ENCODE peak calls at places on chromosomes 4 and X, in six cellular contexts. M is HepG2, A is WTC11, N is K562, H is endothelial cell of umbilical vein, U is H1. O is an unnamed sample.

GRCh38 chrX:77505227-77505626 is 58.0 kb downstream of the FGF16 start:
- DNase-seq in M (peak), A (no peak), N (no peak), H (peak), U (no peak), O (no peak)

GRCh38 chr4:6561706-6562371 is 13.2 kb upstream of the MAN2B2 start:
- DNase-seq in M (no peak), A (no peak), N (no peak), H (no peak), U (no peak), O (no peak)

GRCh38 chrX:38365939-38366338 is 13.5 kb downstream of the OTC start:
- DNase-seq in M (no peak), A (no peak), N (no peak), H (no peak), U (no peak), O (no peak)

GRCh38 chrX:15269120-15269519 is 763 bp downstream of the ASB9 start:
- DNase-seq in M (peak), A (no peak), N (no peak), H (peak), U (no peak), O (peak)

GRCh38 chrX:8284131-8284530 is 113.1 kb upstream of the VCX2 start:
- DNase-seq in M (no peak), A (no peak), N (no peak), H (peak), U (no peak), O (no peak)

GRCh38 chr4:22762548-22762947 is 69.8 kb downstream of the GBA3 start:
- DNase-seq in M (no peak), A (no peak), N (no peak), H (no peak), U (no peak), O (no peak)

GRCh38 chrX:1558761-1559468 is 21.9 kb upstream of the P2RY8 start:
- DNase-seq in M (no peak), A (no peak), N (no peak), H (no peak), U (peak), O (no peak)

GRCh38 chr4:102824398-102824797 is 3.0 kb downstream of the UBE2D3 start:
- DNase-seq in M (no peak), A (no peak), N (no peak), H (no peak), U (no peak), O (no peak)

GRCh38 chrX:102835504-102836146 is 101.4 kb upstream of the RAB40AL start:
- DNase-seq in M (peak), A (peak), N (peak), H (peak), U (peak), O (no peak)

GRCh38 chrX:56253832-56254703 is 21.9 kb downstream of the KLF8 start:
- DNase-seq in M (no peak), A (no peak), N (no peak), H (no peak), U (no peak), O (no peak)

GRCh38 chr4:8468746-8469535 is 28.4 kb downstream of the TRMT44 start:
- DNase-seq in M (peak), A (peak), N (peak), H (peak), U (peak), O (peak)

GRCh38 chrX:50988649-50989048 is 78.1 kb downstream of the BMP15 start:
- DNase-seq in M (no peak), A (peak), N (no peak), H (peak), U (no peak), O (peak)

GRCh38 chr4:26772096-26772495 is 88.5 kb upstream of the STIM2 start:
- DNase-seq in M (no peak), A (no peak), N (no peak), H (no peak), U (no peak), O (no peak)

GRCh38 chrX:106874075-106874474 is 29.1 kb downstream of the RIPPLY1 start:
- DNase-seq in M (peak), A (no peak), N (peak), H (peak), U (no peak), O (peak)

GRCh38 chrX:71492086-71493065 is 40.5 kb upstream of the OGT start:
- DNase-seq in M (no peak), A (no peak), N (no peak), H (peak), U (no peak), O (peak)

GRCh38 chr4:57639566-57640328 is 529.6 kb upstream of the IGFBP7 start:
- DNase-seq in M (no peak), A (peak), N (no peak), H (no peak), U (peak), O (no peak)

GRCh38 chr4:69104719-69105275 is 8.5 kb downstream of the UGT2B7 start:
- DNase-seq in M (no peak), A (no peak), N (no peak), H (no peak), U (no peak), O (no peak)

GRCh38 chrX:37830371-37830770 is 17.0 kb downstream of the DYNLT3 start:
- DNase-seq in M (no peak), A (no peak), N (no peak), H (no peak), U (no peak), O (no peak)

GRCh38 chr4:66275381-66276060 is 605.2 kb upstream of the EPHA5 start:
- DNase-seq in M (no peak), A (no peak), N (no peak), H (no peak), U (no peak), O (no peak)

GRCh38 chrX:41982966-41983365 is 59.6 kb upstream of the CASK start:
- DNase-seq in M (no peak), A (no peak), N (no peak), H (no peak), U (no peak), O (no peak)

GRCh38 chrX:150517303-150517896 is 51.0 kb upstream of the MTM1 start:
- DNase-seq in M (no peak), A (no peak), N (no peak), H (no peak), U (no peak), O (no peak)

GRCh38 chrX:37590047-37590446 is 18.6 kb downstream of the LANCL3 start:
- DNase-seq in M (no peak), A (no peak), N (no peak), H (no peak), U (no peak), O (no peak)

GRCh38 chr4:82898322-82899243 is 2.0 kb upstream of the THAP9 start:
- DNase-seq in M (no peak), A (no peak), N (no peak), H (peak), U (no peak), O (peak)

GRCh38 chr4:152307669-152308068 is 228.2 kb downstream of the FBXW7 start:
- DNase-seq in M (no peak), A (no peak), N (no peak), H (no peak), U (no peak), O (no peak)

GRCh38 chrX:12463052-12463451 is 324.8 kb downstream of the FRMPD4 start:
- DNase-seq in M (no peak), A (peak), N (no peak), H (no peak), U (peak), O (no peak)

GRCh38 chrX:112851806-112852205 is 11.2 kb upstream of the AMOT start:
- DNase-seq in M (no peak), A (no peak), N (no peak), H (no peak), U (no peak), O (no peak)

GRCh38 chrX:63283331-63283730 is 67.8 kb downstream of the SPIN4 start:
- DNase-seq in M (no peak), A (no peak), N (no peak), H (no peak), U (no peak), O (no peak)

GRCh38 chr4:70703695-70704332 is 15.5 kb downstream of the UTP3 start:
- DNase-seq in M (no peak), A (no peak), N (no peak), H (peak), U (no peak), O (no peak)

GRCh38 chrX:20454117-20454516 is 187.4 kb upstream of the RPS6KA3 start:
- DNase-seq in M (no peak), A (no peak), N (no peak), H (no peak), U (no peak), O (no peak)

GRCh38 chrX:41563881-41564280 is 116.7 kb downstream of the NYX start:
- DNase-seq in M (no peak), A (no peak), N (no peak), H (peak), U (no peak), O (no peak)

GRCh38 chr4:129218897-129219296 is 122.9 kb downstream of the C4orf33 start:
- DNase-seq in M (no peak), A (no peak), N (no peak), H (peak), U (no peak), O (no peak)

GRCh38 chr4:172850838-172851237 is 317.8 kb upstream of the GALNT7 start:
- DNase-seq in M (no peak), A (no peak), N (no peak), H (peak), U (no peak), O (no peak)

GRCh38 chr4:55458611-55459010 is 62.9 kb downstream of the TMEM165 start:
- DNase-seq in M (no peak), A (no peak), N (no peak), H (peak), U (no peak), O (no peak)

GRCh38 chr4:185395255-185395955 is at the start of gene LRP2BP:
- DNase-seq in M (peak), A (no peak), N (no peak), H (peak), U (no peak), O (no peak)

GRCh38 chr4:145481164-145481941 is at the start of gene SMAD1:
- DNase-seq in M (peak), A (peak), N (peak), H (peak), U (peak), O (peak)

GRCh38 chr4:931194-931959 is 739 bp downstream of the GAK start:
- DNase-seq in M (peak), A (no peak), N (no peak), H (peak), U (no peak), O (no peak)

GRCh38 chr4:98864560-98864959 is 64.4 kb downstream of the EIF4E start:
- DNase-seq in M (no peak), A (no peak), N (no peak), H (no peak), U (no peak), O (no peak)

GRCh38 chr4:174521800-174522182 is 497 bp downstream of the HPGD start:
- DNase-seq in M (no peak), A (peak), N (no peak), H (no peak), U (peak), O (peak)

GRCh38 chr4:101123231-101123630 is 224.1 kb downstream of the PPP3CA start:
- DNase-seq in M (no peak), A (no peak), N (no peak), H (no peak), U (no peak), O (no peak)

GRCh38 chr4:89049853-89050252 is 7.1 kb downstream of the FAM13A start:
- DNase-seq in M (no peak), A (no peak), N (no peak), H (no peak), U (no peak), O (no peak)

GRCh38 chr4:89056292-89056952 is 563 bp downstream of the FAM13A start:
- DNase-seq in M (no peak), A (no peak), N (peak), H (no peak), U (no peak), O (no peak)

GRCh38 chr4:89056953-89057398 is at the start of gene FAM13A:
- DNase-seq in M (peak), A (peak), N (peak), H (peak), U (peak), O (peak)

GRCh38 chr4:89054627-89055026 is 2.4 kb downstream of the FAM13A start:
- DNase-seq in M (no peak), A (no peak), N (no peak), H (no peak), U (no peak), O (no peak)

DNA sequence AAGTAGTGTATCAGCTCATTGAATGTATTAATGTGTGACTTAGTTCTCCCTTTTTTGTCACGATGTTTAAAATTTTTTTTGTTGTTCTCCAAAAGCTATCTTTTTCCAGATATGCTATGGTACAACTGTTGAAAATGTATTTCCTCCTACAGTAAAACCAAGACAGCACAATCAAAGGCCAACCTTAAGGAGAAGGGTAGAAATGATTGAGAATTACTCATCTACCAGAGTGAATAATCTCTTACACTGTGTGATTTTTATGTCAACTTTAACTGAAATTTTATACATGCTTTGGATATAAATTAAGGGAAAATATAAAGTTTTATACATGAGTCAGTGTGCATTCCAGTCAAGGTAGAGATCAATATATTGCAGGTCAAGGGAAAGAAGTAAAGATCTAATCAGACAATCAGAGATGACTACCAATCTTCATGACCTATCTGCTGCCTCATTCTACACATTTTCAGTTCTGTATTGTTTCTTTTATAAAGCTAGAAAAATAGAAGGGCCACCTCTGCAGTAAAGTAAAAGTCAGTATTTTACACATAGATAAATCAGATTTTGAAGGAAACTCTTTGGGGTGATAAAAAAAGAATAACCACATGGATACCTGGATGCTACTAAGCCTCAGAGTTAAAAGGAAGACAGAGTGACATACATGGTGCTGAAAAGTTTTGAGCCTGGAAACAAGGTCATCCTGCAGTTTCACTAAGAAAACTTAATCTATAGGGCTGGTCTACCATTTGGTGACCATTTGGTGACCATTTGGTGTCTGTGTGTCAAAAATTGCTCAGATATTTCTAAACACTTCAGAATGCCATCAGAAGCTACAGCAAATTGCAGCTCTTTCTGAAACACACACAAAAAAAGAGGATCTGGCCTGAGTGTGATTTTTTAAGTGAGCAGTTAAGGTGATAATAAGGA is 1.6 kb downstream of the FAM13A start:
- DNase-seq in M (no peak), A (no peak), N (no peak), H (no peak), U (no peak), O (no peak)
- TF ChIP-seq JUN in M (no peak), A (no peak), N (no peak), H (no peak), U (no peak), O (no peak)

DNA sequence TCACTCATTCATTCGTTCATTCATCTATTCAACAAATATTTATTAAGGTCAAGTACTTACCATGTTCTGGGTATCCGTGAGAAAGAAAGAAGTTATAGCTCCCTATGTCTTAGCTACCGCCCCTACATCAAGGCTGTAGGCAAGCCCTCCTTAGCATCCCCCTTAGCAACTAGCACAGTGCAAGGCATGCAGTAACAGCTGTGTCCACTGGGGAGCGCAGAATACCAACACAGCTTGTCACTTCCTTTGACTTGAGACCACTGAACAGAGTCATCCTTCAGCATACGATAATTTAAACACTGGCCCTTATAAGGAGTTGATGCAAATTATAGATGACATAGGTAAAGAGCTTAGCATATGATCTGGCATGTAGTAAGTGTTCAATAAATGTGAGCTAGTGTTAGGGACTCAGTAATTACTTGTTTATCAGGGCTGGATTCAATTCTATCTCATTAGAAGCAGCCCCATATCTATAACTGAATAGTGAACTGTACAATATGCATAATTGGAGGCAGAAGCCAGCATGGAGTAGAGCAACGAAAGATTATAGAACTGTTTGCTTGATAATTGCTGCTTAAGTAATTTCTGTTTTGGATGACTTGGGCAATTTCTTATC is 8.7 kb downstream of the KIAA1210 start:
- DNase-seq in M (peak), A (peak), N (peak), H (peak), U (peak), O (peak)
- TF ChIP-seq MAX in M (no peak), A (no peak), N (no peak), H (no peak), U (no peak), O (no peak)

GRCh38 chr4:39548425-39549067 is 21.3 kb upstream of the UGDH start:
- DNase-seq in M (no peak), A (no peak), N (no peak), H (no peak), U (no peak), O (no peak)
- TF ChIP-seq JUN in M (no peak), A (no peak), N (no peak), H (no peak), U (no peak), O (no peak)

GRCh38 chr4:164924670-164925238 is 47.8 kb downstream of the APELA start:
- DNase-seq in M (no peak), A (no peak), N (no peak), H (no peak), U (no peak), O (no peak)
- TF ChIP-seq MAX in M (no peak), A (no peak), N (no peak), H (no peak), U (no peak), O (no peak)

DNA sequence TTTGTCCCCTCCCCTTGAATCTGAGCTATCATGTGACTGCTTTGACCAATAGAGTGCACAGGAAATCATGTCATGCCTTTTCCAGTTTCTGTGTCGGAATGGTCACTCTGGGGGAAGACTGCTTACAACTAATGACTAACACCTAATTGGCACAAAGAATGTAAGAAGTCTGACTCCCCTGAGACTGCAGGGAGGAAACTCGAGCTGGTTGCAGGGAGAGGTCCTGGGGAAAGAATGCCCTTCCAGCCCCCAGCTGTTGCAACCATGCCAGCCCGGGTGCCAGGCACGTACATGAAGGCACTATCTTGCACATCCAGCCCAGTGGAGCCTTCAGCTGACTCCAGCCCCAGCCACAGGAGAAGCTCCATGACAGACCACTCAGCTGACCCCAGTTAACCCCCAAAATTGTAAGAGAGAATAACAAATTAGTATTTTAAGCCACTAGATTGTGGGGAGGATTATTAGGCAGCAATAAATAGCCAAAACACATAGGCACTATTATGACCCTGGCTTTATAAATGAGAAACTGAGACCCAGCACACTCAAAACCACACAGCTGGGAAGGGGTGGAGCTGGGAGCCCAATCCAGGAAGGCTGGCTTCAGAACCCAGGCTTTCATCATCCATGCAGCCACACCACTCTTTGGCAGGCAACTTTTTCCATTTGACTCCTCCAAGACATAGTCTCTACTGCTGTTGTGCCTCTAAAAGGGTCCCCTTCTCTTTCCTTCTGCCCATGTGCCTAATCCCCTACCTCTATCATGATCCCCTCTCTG is 254.0 kb downstream of the DHX15 start:
- DNase-seq in M (no peak), A (no peak), N (no peak), H (no peak), U (no peak), O (no peak)
- TF ChIP-seq JUN in M (no peak), A (no peak), N (no peak), H (no peak), U (no peak), O (no peak)

DNA sequence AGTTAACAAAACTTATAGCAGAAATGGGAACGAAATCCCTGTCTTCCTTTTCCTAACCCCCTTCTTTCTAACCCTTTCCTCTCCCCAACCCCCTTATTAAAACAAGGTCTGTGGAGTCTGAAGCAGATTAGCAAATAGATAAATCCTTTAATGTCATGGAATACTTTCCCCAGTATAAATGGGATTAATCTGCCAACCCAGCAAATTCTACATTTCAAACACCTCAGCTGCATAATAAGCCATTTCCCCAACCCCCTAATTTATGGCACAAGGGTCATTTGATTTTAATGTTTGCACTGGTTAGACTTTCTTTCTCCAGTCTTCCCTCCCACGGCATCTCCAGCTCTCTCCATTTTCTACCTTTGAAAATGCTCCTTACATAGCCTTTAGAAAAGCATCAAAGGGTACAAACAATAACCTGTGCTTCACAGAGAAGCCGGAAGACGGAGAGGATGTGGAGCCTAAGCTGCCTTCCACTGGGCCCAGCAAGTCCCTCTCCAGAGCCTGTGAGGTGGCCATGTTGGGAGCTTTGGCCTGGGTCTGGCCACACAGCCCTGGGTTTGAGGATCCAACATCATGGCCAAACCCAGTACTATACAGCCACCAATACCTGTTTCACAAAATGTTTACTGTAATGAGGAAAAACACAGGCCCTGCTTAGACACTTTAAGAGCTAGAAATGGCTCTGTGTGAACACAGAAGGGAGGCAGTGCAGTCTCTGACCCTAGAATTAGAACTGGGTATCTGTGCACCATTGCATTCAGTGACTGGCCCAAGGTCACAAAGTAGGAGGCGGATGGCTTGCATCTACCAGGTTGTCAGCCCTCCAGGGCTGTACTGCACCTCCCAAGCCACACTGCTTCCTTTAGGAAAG is 56.9 kb upstream of the SPRY1 start:
- DNase-seq in M (no peak), A (no peak), N (no peak), H (no peak), U (no peak), O (no peak)
- TF ChIP-seq MAX in M (peak), A (no peak), N (no peak), H (no peak), U (no peak), O (no peak)